ENCODE peak calls at places on chromosomes 3 and 15, in four cellular contexts. W, J, Q and C are unnamed samples.

GRCh38 chr3:132822837-132823236 is 100.6 kb upstream of the NPHP3 start:
- DNase-seq in W (no peak), J (no peak), Q (no peak), C (no peak)

GRCh38 chr3:30310251-30310954 is 296.0 kb upstream of the TGFBR2 start:
- DNase-seq in Q (no peak), J (no peak), W (no peak), C (no peak)

GRCh38 chr3:14502472-14502871 is 37.7 kb downstream of the GRIP2 start:
- DNase-seq in J (no peak), W (no peak), Q (no peak), C (no peak)

GRCh38 chr15:77781131-77782051 is 148.7 kb upstream of the LINGO1 start:
- DNase-seq in J (no peak), Q (no peak), W (no peak), C (no peak)

GRCh38 chr3:40602778-40603385 is 78.1 kb downstream of the ZNF621 start:
- DNase-seq in W (no peak), Q (no peak), J (no peak), C (no peak)

GRCh38 chr3:190825389-190826016 is 37.0 kb downstream of the GMNC start:
- DNase-seq in J (no peak), Q (no peak), W (no peak), C (no peak)

GRCh38 chr3:123289336-123290106 is 87.8 kb downstream of the SEC22A start:
- DNase-seq in J (no peak), W (no peak), Q (no peak), C (no peak)

GRCh38 chr15:66865622-66866611 is 163.9 kb downstream of the SMAD6 start:
- DNase-seq in Q (peak), W (peak), J (no peak), C (peak)

GRCh38 chr15:55196011-55196410 is 730 bp downstream of the RSL24D1 start:
- DNase-seq in W (no peak), J (no peak), Q (no peak), C (peak)

GRCh38 chr3:125057186-125057850 is 1.5 kb upstream of the HEG1 start:
- DNase-seq in Q (no peak), J (no peak), W (no peak), C (no peak)

GRCh38 chr3:186032321-186032720 is 76.6 kb downstream of the ETV5 start:
- DNase-seq in Q (no peak), J (no peak), W (no peak), C (no peak)

GRCh38 chr15:58386641-58387040 is 45.1 kb upstream of the LIPC start:
- DNase-seq in J (no peak), W (no peak), Q (no peak), C (no peak)

GRCh38 chr3:128074851-128075515 is 22.7 kb downstream of the SEC61A1 start:
- DNase-seq in J (no peak), Q (no peak), W (no peak), C (no peak)

GRCh38 chr3:122183893-122184590 is 574 bp downstream of the CASR start:
- DNase-seq in J (no peak), W (no peak), Q (no peak), C (no peak)

GRCh38 chr3:187693431-187693830 is 8.9 kb downstream of the RTP2 start:
- DNase-seq in W (no peak), J (no peak), Q (no peak), C (no peak)

GRCh38 chr3:112470791-112471190 is 28.5 kb downstream of the BTLA start:
- DNase-seq in Q (no peak), J (no peak), W (no peak), C (no peak)

GRCh38 chr15:30922469-30923311 is 19.0 kb downstream of the FAN1 start:
- DNase-seq in J (no peak), W (no peak), Q (no peak), C (no peak)

GRCh38 chr15:87626835-87627234 is 629.7 kb downstream of the NTRK3 start:
- DNase-seq in W (no peak), J (peak), Q (no peak), C (no peak)

GRCh38 chr3:72338942-72339749 is 509.1 kb downstream of the SHQ1 start:
- DNase-seq in W (no peak), J (peak), Q (peak), C (no peak)

GRCh38 chr3:55313701-55314100 is 173.4 kb downstream of the WNT5A start:
- DNase-seq in Q (no peak), W (no peak), J (no peak), C (no peak)

GRCh38 chr3:168360993-168361392 is 265.3 kb upstream of the GOLIM4 start:
- DNase-seq in Q (no peak), J (no peak), W (no peak), C (no peak)

GRCh38 chr15:84079885-84080777 is 155.4 kb upstream of the GOLGA6L4 start:
- DNase-seq in Q (no peak), J (peak), W (peak), C (no peak)

GRCh38 chr3:39166932-39167532 is 13.6 kb upstream of the CSRNP1 start:
- DNase-seq in W (no peak), Q (no peak), J (no peak), C (peak)

DNA sequence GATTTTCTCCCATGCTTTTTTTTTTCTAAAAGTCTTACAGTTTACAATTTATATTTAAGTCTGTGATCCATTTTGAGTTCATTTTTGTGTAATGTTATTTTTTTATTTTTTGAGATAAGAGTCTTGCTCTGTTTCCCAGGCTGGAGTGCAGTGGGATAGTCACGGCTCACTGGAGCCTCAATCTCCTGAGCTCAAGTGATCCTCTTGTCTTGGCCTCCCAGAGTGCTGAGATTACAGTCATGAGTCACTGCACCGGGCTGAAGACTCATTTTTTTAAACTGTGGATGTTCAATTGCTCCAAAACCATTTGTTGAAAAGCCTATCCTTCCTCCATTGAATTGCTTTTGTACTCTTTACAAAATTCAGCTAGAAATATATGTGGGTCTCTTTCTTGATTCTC is 19.5 kb downstream of the LNP1 start:
- DNase-seq in Q (no peak), J (no peak), W (no peak), C (no peak)
- TF ChIP-seq SPI1 in Q (no peak), J (no peak), W (no peak), C (no peak)

DNA sequence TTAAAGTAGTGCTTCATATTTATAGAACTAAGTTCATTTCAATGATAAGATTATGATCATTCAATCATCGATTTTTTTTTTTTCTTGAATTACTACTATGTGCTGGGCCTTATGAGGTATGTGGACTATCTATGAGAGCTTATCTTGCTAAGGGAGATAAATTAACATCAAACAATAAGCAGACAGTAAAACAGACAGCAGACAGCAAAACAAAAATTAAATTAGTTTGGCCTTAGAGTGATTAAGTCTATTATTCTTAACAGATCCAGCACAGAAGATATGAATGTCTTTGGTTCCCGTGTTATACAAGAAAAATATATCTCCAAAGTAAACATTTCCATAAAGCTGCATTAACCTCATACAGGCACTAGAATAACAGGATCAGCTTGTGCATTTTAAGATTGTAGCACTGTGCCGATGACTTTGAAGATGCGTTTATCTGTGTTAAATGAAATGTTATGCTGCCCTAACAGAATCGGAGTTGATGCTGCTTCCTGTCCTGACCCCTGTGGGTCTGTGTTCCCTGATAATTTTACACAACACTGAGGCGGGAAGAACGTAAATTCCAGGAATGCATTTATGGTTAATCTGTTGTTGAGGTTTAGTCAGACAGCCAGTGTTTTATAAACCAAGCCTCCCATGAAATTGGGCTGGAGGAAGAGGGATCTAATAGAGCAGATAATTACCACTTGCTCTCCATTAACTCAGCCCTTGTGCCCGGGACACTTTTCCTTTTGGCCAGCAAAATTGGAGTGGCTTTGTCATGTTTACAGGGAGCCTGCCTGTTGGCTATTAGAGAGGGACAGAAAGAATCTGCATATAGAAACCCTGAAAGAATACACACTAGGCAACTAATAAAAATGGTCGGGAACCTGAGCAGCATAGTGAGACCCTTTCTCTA is 80.8 kb downstream of the GHSR start:
- DNase-seq in W (no peak), J (peak), Q (no peak), C (no peak)
- TF ChIP-seq SPI1 in W (no peak), J (no peak), Q (no peak), C (no peak)

GRCh38 chr15:40891810-40892448 is 2.3 kb upstream of the VPS18 start:
- DNase-seq in Q (no peak), W (no peak), J (peak), C (no peak)
- TF ChIP-seq SPI1 in Q (no peak), W (no peak), J (no peak), C (no peak)

GRCh38 chr3:142027295-142027694 is 122.0 kb downstream of the TFDP2 start:
- DNase-seq in J (no peak), Q (no peak), W (no peak), C (no peak)

GRCh38 chr3:142029791-142030190 is 119.6 kb downstream of the TFDP2 start:
- DNase-seq in J (no peak), Q (no peak), W (no peak), C (no peak)

GRCh38 chr3:142029052-142029642 is 120.2 kb downstream of the TFDP2 start:
- DNase-seq in J (peak), W (no peak), Q (peak), C (no peak)

GRCh38 chr3:142027713-142028112 is 121.6 kb downstream of the TFDP2 start:
- DNase-seq in Q (no peak), J (no peak), W (no peak), C (peak)

DNA sequence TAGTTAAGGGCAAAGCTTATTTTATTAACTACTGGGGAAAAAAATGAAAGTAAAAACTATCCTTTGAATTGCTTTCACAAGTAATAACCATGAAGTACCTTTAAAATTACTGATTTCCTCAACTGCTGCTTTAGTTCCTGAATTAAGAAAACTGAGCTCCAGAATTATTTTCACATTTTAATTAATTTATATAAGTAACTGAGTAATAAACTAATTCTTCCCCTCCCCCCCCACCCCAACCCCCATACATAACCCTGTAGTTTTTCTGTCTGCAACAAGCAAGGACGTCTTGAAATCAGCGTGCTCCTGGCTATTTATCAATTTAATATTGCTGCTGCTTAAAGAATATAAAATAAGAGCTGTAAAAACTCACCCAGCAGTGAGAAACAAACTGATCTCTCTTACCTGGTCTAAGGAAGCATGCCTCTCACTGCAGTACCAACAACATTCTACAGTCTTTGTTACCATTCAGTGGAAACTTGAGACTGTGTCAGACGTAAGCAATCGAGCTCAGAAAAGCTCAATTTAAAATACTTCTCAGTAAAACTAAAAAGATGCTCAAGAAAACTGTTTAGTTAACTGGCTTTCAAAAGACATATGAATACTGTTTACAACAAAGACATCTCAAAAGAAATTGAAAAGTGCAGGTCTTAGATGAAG is 121.0 kb downstream of the TFDP2 start:
- DNase-seq in W (peak), J (peak), Q (peak), C (peak)
- TF ChIP-seq SPI1 in W (no peak), J (no peak), Q (no peak), C (no peak)

GRCh38 chr3:174016186-174016585 is 618.6 kb downstream of the NLGN1 start:
- DNase-seq in J (no peak), W (no peak), Q (no peak), C (no peak)
- TF ChIP-seq SPI1 in J (no peak), W (no peak), Q (no peak), C (no peak)

GRCh38 chr3:135622215-135622614 is 343.3 kb upstream of the PPP2R3A start:
- DNase-seq in W (no peak), Q (no peak), J (no peak), C (no peak)
- TF ChIP-seq SPI1 in W (no peak), Q (no peak), J (no peak), C (no peak)

GRCh38 chr15:81608309-81608829 is 234.4 kb upstream of the TMC3 start:
- DNase-seq in J (no peak), W (no peak), Q (no peak), C (no peak)

GRCh38 chr15:81611679-81612078 is 237.7 kb upstream of the TMC3 start:
- DNase-seq in W (no peak), J (no peak), Q (no peak), C (no peak)

DNA sequence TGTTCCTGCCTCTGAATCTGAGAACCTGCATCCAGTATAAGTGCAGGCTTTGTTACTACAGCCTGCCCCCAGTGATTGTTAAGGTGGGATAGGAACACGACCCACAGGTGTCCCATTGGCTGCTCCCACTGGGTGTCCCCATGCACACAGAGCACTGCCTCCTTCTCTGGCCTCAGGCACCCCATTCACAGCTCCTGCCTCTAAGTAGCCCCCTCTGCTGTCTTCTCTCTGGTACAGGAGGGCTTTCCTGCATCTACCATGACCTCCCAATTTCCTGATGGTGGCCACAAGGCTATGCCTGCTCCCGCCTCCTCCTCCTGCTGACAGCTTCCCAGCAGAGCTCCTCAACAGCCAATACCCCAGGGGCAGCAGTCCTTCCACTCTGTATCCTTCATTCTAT is 238.6 kb upstream of the TMC3 start:
- DNase-seq in J (peak), W (no peak), Q (no peak), C (no peak)
- TF ChIP-seq SPI1 in J (no peak), W (no peak), Q (no peak), C (no peak)

GRCh38 chr3:73498764-73499622 is 125.7 kb downstream of the PDZRN3 start:
- DNase-seq in Q (no peak), J (no peak), W (no peak), C (no peak)
- TF ChIP-seq SPI1 in Q (no peak), J (no peak), W (no peak), C (no peak)

GRCh38 chr3:110126065-110126464 is 788.7 kb upstream of the DPPA4 start:
- DNase-seq in J (no peak), Q (no peak), W (no peak), C (no peak)
- TF ChIP-seq SPI1 in J (no peak), Q (no peak), W (no peak), C (no peak)

DNA sequence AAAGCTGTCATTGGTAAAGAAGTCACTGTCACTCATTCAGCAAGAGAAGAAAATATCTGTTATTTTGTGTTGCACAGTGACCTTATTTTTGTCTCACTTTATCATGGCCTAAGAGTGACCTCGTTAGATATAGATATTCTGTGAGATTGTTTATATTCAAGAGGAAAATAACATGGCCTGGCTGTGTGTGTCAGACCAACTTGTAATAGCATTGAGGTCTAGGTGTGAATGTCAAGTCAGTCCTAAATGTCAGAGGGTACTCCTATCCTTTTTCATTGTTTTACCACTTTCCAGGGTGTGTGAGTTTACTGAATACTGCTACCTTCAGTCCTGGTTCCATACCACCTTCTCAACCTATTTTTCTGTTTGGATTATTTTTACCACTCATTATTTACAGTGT is 18.5 kb upstream of the TM4SF4 start:
- DNase-seq in J (no peak), Q (no peak), W (no peak), C (no peak)
- TF ChIP-seq SPI1 in J (no peak), Q (no peak), W (no peak), C (no peak)